ENCODE peak calls at places on chromosomes 12 and 14, in five cellular contexts. D is epithelial cell of proximal tubule, M is upper lobe of left lung, H is BJ, C is fibroblast of villous mesenchyme. I is an unnamed sample.

GRCh38 chr12:4483885-4484823 is 38.5 kb upstream of the FGF6 start:
- DNase-seq in C (no peak), D (no peak), H (no peak), M (no peak), I (no peak)

GRCh38 chr12:89756638-89757321 is 48.1 kb upstream of the ATP2B1 start:
- DNase-seq in H (peak; percentile 98), D (peak; percentile 83), C (peak; percentile 99), M (no peak), I (no peak)

GRCh38 chr14:70181276-70181675 is 7.5 kb downstream of the SLC8A3 start:
- DNase-seq in D (no peak), H (no peak), M (no peak), C (no peak), I (no peak)

GRCh38 chr14:106039400-106039799 is 513.0 kb downstream of the TMEM121 start:
- DNase-seq in D (no peak), M (peak; percentile 63), C (no peak), H (no peak), I (peak; percentile 68)

GRCh38 chr12:12047682-12048081 is 23.1 kb upstream of the BCL2L14 start:
- DNase-seq in M (no peak), H (no peak), C (no peak), D (no peak), I (no peak)

GRCh38 chr12:85803231-85803630 is 33.0 kb downstream of the RASSF9 start:
- DNase-seq in C (no peak), M (no peak), D (no peak), H (no peak), I (no peak)

GRCh38 chr12:40557980-40558379 is 134.3 kb upstream of the CNTN1 start:
- DNase-seq in C (no peak), M (no peak), D (no peak), H (no peak), I (no peak)

GRCh38 chr14:29925106-29925722 is 2.4 kb downstream of the PRKD1 start:
- DNase-seq in M (no peak), C (no peak), D (peak; percentile 61), H (peak; percentile 24), I (no peak)

GRCh38 chr12:30613119-30613830 is 82.4 kb downstream of the IPO8 start:
- DNase-seq in H (no peak), D (no peak), C (peak; percentile 10), M (no peak), I (no peak)

GRCh38 chr14:53384536-53384935 is 231.4 kb upstream of the DDHD1 start:
- DNase-seq in M (no peak), D (no peak), H (no peak), C (no peak), I (no peak)

GRCh38 chr12:63179224-63179623 is 28.2 kb upstream of the AVPR1A start:
- DNase-seq in C (no peak), M (no peak), H (no peak), D (no peak), I (no peak)

GRCh38 chr14:22422238-22422637 is 166.8 kb downstream of the DAD1 start:
- DNase-seq in H (no peak), C (no peak), M (no peak), D (no peak), I (no peak)

GRCh38 chr12:15049456-15050153 is 76.8 kb downstream of the PDE6H start:
- DNase-seq in C (no peak), M (no peak), D (no peak), H (no peak), I (no peak)

GRCh38 chr12:85562765-85563164 is 273.4 kb downstream of the RASSF9 start:
- DNase-seq in C (no peak), D (no peak), H (no peak), M (no peak), I (no peak)

GRCh38 chr12:41850046-41850445 is 294.6 kb downstream of the GXYLT1 start:
- DNase-seq in D (no peak), H (no peak), M (no peak), C (no peak), I (no peak)

GRCh38 chr12:42386310-42386709 is 60.3 kb downstream of the PPHLN1 start:
- DNase-seq in C (no peak), M (no peak), D (no peak), H (no peak), I (no peak)

GRCh38 chr14:97978336-97978735 is 1181.2 kb downstream of the VRK1 start:
- DNase-seq in H (no peak), M (peak; percentile 76), D (peak; percentile 35), C (no peak), I (peak; percentile 80)
- H3K4me3 ChIP-seq in H (no peak overlapping the region), M (peak overlapping the region; percentile 3), D (peak overlapping the region; percentile 50), C (no peak overlapping the region), I (peak overlapping the region; percentile 75)

DNA sequence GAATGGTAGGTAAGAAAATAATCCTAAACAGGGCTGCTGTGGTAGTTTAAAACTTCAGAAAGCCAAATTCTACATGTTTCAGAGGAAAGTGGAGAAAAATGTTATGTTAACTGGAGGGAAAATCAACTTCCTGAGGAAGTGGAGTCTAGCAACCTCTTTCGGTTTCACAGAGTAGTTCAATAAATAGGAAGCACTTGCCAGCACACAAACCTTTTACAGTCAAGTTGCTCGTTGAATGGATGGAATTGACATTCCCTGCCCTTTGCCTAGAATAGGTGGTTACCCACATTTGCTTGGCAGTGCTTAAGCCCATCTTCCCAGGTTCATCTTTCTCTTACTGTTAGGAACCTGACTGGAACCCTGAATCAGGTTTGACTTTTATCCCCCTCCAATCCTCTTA is 15.9 kb downstream of the ANKRD13A start:
- DNase-seq in C (no peak), D (no peak), H (no peak), M (no peak), I (no peak)
- TF ChIP-seq CTCF in C (no peak), D (no peak), H (no peak), M (no peak), I (peak; percentile 54)

DNA sequence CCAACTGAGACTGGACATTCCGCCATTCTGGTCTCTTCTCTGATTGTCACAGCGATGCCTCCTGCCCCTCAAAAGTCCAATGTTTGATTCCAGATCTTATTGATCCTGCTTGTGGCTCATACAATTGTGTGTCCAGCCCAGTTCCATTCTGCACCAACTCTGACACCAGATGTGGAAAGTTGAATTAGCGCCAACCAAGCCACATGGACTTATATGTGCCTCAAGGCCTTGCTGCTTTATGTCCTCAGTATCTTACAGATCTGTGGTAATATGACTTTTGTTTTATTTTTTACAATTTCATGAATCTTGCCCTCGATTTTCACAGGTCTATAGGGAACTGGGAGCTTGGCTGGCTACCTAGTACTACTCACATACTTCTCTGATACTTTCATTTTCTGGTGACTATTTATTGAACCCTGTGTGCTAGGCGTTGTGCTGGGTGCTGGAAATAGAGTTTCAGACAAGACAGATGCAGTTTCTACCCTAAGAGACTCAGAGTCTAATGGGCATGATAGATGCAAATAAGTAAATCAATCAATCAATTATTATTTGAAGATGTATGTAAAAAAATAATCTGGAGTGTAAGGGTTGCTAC is 472.0 kb downstream of the TMTC2 start:
- DNase-seq in H (no peak), M (no peak), D (no peak), C (no peak), I (no peak)
- H3K4me3 ChIP-seq in H (no peak overlapping the region), M (no peak overlapping the region), D (no peak overlapping the region), C (no peak overlapping the region), I (no peak overlapping the region)

GRCh38 chr14:101716956-101717662 is 44.4 kb upstream of the PPP2R5C start:
- DNase-seq in M (peak; percentile 20), D (no peak), C (no peak), H (no peak), I (peak; percentile 12)

GRCh38 chr14:101717663-101718490 is 43.6 kb upstream of the PPP2R5C start:
- DNase-seq in H (no peak), D (no peak), M (no peak), C (no peak), I (no peak)

GRCh38 chr14:101714394-101714793 is 47.1 kb upstream of the PPP2R5C start:
- DNase-seq in M (no peak), C (no peak), D (no peak), H (no peak), I (no peak)

GRCh38 chr14:101715209-101716076 is 46.1 kb upstream of the PPP2R5C start:
- DNase-seq in H (no peak), M (no peak), D (no peak), C (no peak), I (no peak)

DNA sequence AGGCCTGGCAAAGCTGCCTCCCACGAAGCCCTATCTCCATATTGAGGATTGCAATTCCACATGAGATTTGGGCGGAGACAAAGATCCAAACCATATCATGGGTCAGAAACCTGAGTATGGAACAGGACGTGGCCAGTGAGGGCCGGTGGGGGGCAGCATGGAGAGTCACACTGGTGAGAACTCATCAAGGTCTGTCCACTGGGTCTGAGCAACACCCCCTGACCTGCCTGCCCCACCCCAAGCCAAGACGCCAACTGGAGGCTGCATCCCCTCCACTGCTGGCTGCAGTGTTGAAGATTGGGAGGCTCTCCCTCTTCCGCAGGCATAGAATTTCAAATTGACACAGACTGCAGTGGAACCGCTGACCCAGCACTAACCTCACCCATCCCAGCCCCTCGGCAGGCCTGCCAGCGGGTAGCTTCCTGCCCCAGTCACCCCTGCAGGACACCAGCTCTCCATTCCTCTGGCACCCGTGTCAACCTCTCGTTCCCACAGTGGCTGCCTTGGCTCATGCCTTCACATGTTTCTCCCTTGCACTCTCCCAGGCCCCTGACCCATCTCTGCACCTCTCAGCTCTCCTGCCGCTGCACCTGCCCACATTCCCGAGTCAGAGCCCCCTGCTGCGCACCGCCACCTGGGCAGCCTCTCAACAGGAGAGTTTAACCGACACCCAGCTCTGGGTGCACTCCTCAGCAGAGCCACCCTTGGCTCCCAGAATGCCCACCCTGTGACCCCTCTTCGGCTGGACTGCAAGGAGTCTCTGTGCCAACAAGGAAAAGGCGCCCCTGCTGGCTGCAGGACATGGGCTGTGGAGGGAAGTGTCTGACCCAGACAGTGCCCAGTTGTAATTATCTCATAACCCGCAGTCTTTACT is 45.2 kb upstream of the PPP2R5C start:
- DNase-seq in H (no peak), D (no peak), M (peak; percentile 18), C (no peak), I (no peak)
- TF ChIP-seq CTCF in H (no peak), D (no peak), M (no peak), C (no peak), I (no peak)

GRCh38 chr12:117098361-117099217 is 627 bp downstream of the TESC start:
- DNase-seq in D (no peak), C (no peak), M (no peak), H (no peak), I (peak; percentile 51)
- H3K4me3 ChIP-seq in D (peak overlapping the region; percentile 75), C (peak overlapping the region; percentile 41), M (peak overlapping the region; percentile 66), H (peak overlapping the region; percentile 33), I (peak overlapping the region; percentile 66)

GRCh38 chr14:87049886-87050820 is 942.8 kb downstream of the GALC start:
- DNase-seq in D (no peak), H (peak; percentile 4), M (no peak), C (peak; percentile 11), I (no peak)
- TF ChIP-seq CTCF in D (peak; percentile 73), H (peak; percentile 76), M (no peak), C (peak; percentile 44), I (no peak)